ENCODE peak calls at places on chromosome 14, in ten cellular contexts. Z is NCI-H774, W is MV-4-11, L is activated gamma-delta T cell treated with Interleukin-2 at 50 U/mL for 16 hours, F is fibroblast of pulmonary artery, O is ELR, X is iPS DF 6.9, K is psoas muscle, Y is anterior cingulate cortex, G is GM13977. T is an unnamed sample.

GRCh38 chr14:95359974-95360826 is 40.5 kb upstream of the CLMN start:
- DNase-seq in X (no peak), W (no peak), Z (no peak), K (no peak), L (no peak), G (peak), F (no peak), O (no peak), Y (peak), T (peak)

GRCh38 chr14:76647699-76648298 is 113.5 kb upstream of the VASH1 start:
- DNase-seq in W (peak), Y (no peak), X (peak), L (no peak), G (peak), O (peak), Z (peak), F (peak), K (no peak), T (peak)

GRCh38 chr14:93997082-93997481 is at the start of gene CCDC197:
- DNase-seq in K (peak), X (no peak), Y (no peak), F (no peak), Z (no peak), O (no peak), W (no peak), G (no peak), L (no peak), T (no peak)

GRCh38 chr14:54662491-54663116 is 95.7 kb downstream of the SAMD4A start:
- DNase-seq in X (no peak), O (no peak), K (no peak), W (no peak), Y (no peak), Z (no peak), G (no peak), L (no peak), F (no peak), T (peak)

GRCh38 chr14:94217116-94217515 is 43.0 kb downstream of the PPP4R4 start:
- DNase-seq in G (no peak), Z (no peak), X (no peak), Y (no peak), F (no peak), K (no peak), O (no peak), W (no peak), L (no peak), T (no peak)

GRCh38 chr14:104819361-104819771 is 18.5 kb downstream of the ZBTB42 start:
- DNase-seq in Z (no peak), O (no peak), K (no peak), F (no peak), W (no peak), Y (no peak), L (no peak), G (no peak), X (no peak), T (no peak)

GRCh38 chr14:100669468-100669867 is 57.2 kb upstream of the DLK1 start:
- DNase-seq in Y (no peak), O (no peak), L (no peak), X (no peak), F (no peak), K (no peak), Z (no peak), W (no peak), G (no peak), T (no peak)

GRCh38 chr14:32078794-32079663 is 1.9 kb downstream of the ARHGAP5 start:
- DNase-seq in W (no peak), K (no peak), Y (no peak), L (no peak), F (peak), O (peak), G (no peak), Z (no peak), X (no peak), T (peak)

T was measured in dermis blood vessel endothelial cell.